ENCODE peak calls at places on chromosomes 1 and 21, in six cellular contexts. E is psoas muscle, O is GM12864, Y is tibial artery, L is body of pancreas, T is fibroblast of the aortic adventitia. K is an unnamed sample.

GRCh38 chr1:212291505-212292134 is 6.4 kb downstream of the PPP2R5A start:
- DNase-seq in E (no peak), O (no peak), Y (no peak), L (no peak), T (peak; percentile 37), K (no peak)

GRCh38 chr1:227942716-227943261 is 4.9 kb downstream of the WNT9A start:
- DNase-seq in E (no peak), O (no peak), Y (peak; percentile 60), L (no peak), T (no peak), K (no peak)

GRCh38 chr1:90149101-90149500 is 154.2 kb downstream of the ZNF326 start:
- DNase-seq in E (no peak), O (no peak), Y (no peak), L (no peak), T (no peak), K (no peak)

GRCh38 chr1:211468595-211468994 is 23.4 kb downstream of the RD3 start:
- DNase-seq in E (peak; percentile 49), O (no peak), Y (no peak), L (no peak), T (no peak), K (no peak)

GRCh38 chr21:44090332-44090731 is 16.9 kb upstream of the PWP2 start:
- DNase-seq in E (no peak), O (no peak), Y (peak; percentile 42), L (no peak), T (no peak), K (no peak)

GRCh38 chr1:110337704-110338199 is 1.4 kb upstream of the RBM15 start:
- DNase-seq in E (peak; percentile 37), O (peak; percentile 15), Y (peak; percentile 73), L (peak; percentile 65), T (no peak), K (no peak)

GRCh38 chr1:10007161-10007560 is 10.1 kb downstream of the RBP7 start:
- DNase-seq in E (no peak), O (no peak), Y (no peak), L (peak; percentile 69), T (peak; percentile 61), K (no peak)

GRCh38 chr1:160438320-160438918 is 38.1 kb downstream of the VANGL2 start:
- DNase-seq in E (no peak), O (no peak), Y (no peak), L (no peak), T (no peak), K (no peak)

GRCh38 chr1:25246600-25247023 is 642 bp downstream of the RSRP1 start:
- DNase-seq in E (no peak), O (no peak), Y (peak; percentile 74), L (peak; percentile 38), T (no peak), K (no peak)

GRCh38 chr1:29379438-29380073 is 143.2 kb downstream of the PTPRU start:
- DNase-seq in E (no peak), O (no peak), Y (no peak), L (no peak), T (peak; percentile 45), K (peak; percentile 48)

GRCh38 chr1:31791131-31791858 is 24.5 kb downstream of the SPOCD1 start:
- DNase-seq in E (no peak), O (no peak), Y (peak; percentile 23), L (peak; percentile 3), T (no peak), K (no peak)

GRCh38 chr1:226662704-226663326 is 76.3 kb downstream of the ITPKB start:
- DNase-seq in E (peak; percentile 85), O (peak; percentile 100), Y (peak; percentile 94), L (peak; percentile 55), T (peak; percentile 95), K (peak; percentile 97)

GRCh38 chr1:9878421-9878820 is 31.6 kb downstream of the CTNNBIP1 start:
- DNase-seq in E (no peak), O (no peak), Y (no peak), L (no peak), T (no peak), K (no peak)

GRCh38 chr1:151862604-151863003 is 9.1 kb upstream of the THEM5 start:
- DNase-seq in E (no peak), O (no peak), Y (no peak), L (no peak), T (no peak), K (no peak)
- H3K4me3 ChIP-seq in E (no peak overlapping the region), O (no peak overlapping the region), Y (no peak overlapping the region), L (no peak overlapping the region), T (no peak overlapping the region), K (no peak overlapping the region)

DNA sequence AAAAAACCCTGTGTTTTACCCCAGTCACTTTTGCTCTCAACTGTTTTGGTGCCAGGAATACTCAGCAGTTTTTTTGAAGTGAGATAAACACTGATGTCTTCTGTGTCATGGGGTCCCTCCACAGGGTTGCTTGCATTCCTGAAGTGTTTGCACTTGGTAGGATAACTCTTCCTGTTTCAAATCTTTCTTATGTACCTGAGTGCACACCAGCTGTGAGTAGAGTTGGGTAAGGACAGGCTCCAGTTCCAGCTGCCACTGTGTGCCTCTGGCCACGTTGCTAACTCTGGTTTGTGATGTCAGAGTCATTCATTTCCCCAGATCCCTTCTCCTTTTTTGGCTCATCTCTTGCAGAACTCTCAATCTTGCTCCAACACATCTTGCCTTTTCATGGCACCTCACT is 356.3 kb upstream of the B3GALT2 start:
- DNase-seq in E (no peak), O (no peak), Y (no peak), L (no peak), T (no peak), K (peak; percentile 52)
- TF ChIP-seq CTCF in E (no peak), O (no peak), Y (no peak), L (no peak), T (no peak), K (no peak)

GRCh38 chr1:171817511-171818265 is 23.6 kb upstream of the DNM3 start:
- DNase-seq in E (no peak), O (no peak), Y (no peak), L (no peak), T (peak; percentile 47), K (peak; percentile 76)
- H3K4me3 ChIP-seq in E (no peak overlapping the region), O (no peak overlapping the region), Y (no peak overlapping the region), L (no peak overlapping the region), T (no peak overlapping the region), K (no peak overlapping the region)

GRCh38 chr1:18921506-18922251 is 19.3 kb upstream of the ALDH4A1 start:
- DNase-seq in E (no peak), O (no peak), Y (no peak), L (no peak), T (peak; percentile 46), K (no peak)
- TF ChIP-seq CTCF in E (no peak), O (no peak), Y (peak; percentile 22), L (no peak), T (peak; percentile 22), K (peak; percentile 7)

GRCh38 chr1:151728151-151728711 is 6.9 kb downstream of the RIIAD1 start:
- DNase-seq in E (no peak), O (no peak), Y (no peak), L (no peak), T (peak; percentile 74), K (peak; percentile 70)
- H3K4me3 ChIP-seq in E (peak overlapping the region; percentile 21), O (no peak overlapping the region), Y (peak overlapping the region; percentile 46), L (no peak overlapping the region), T (peak overlapping the region; percentile 31), K (no peak overlapping the region)

GRCh38 chr1:232950197-232950918 is at the start of gene NTPCR:
- DNase-seq in E (peak; percentile 94), O (peak; percentile 78), Y (peak; percentile 94), L (peak; percentile 96), T (peak; percentile 91), K (peak; percentile 88)
- TF ChIP-seq CTCF in E (no peak), O (no peak), Y (peak; percentile 15), L (peak; percentile 21), T (peak; percentile 22), K (no peak)

GRCh38 chr1:1426961-1427934 is 6.2 kb upstream of the ANKRD65 start:
- DNase-seq in E (no peak), O (no peak), Y (peak; percentile 68), L (no peak), T (no peak), K (peak; percentile 51)
- H3K4me3 ChIP-seq in E (peak overlapping the region; percentile 52), O (no peak overlapping the region), Y (peak overlapping the region; percentile 46), L (no peak overlapping the region), T (peak overlapping the region; percentile 54), K (no peak overlapping the region)

GRCh38 chr1:156556354-156556753 is 16.0 kb downstream of the IQGAP3 start:
- DNase-seq in E (no peak), O (no peak), Y (no peak), L (no peak), T (no peak), K (no peak)
- TF ChIP-seq CTCF in E (no peak), O (no peak), Y (no peak), L (no peak), T (no peak), K (no peak)

GRCh38 chr1:83787246-83787998 is 211.5 kb downstream of the TTLL7 start:
- DNase-seq in E (no peak), O (no peak), Y (no peak), L (no peak), T (no peak), K (no peak)
- H3K4me3 ChIP-seq in E (no peak overlapping the region), O (no peak overlapping the region), Y (no peak overlapping the region), L (no peak overlapping the region), T (no peak overlapping the region), K (no peak overlapping the region)

GRCh38 chr1:193031431-193031830 is 27.7 kb downstream of the UCHL5 start:
- DNase-seq in E (no peak), O (no peak), Y (no peak), L (no peak), T (peak; percentile 45), K (no peak)
- TF ChIP-seq CTCF in E (no peak), O (no peak), Y (no peak), L (peak; percentile 39), T (peak; percentile 41), K (peak; percentile 8)